ENCODE peak calls at places on chromosomes 1 and 21, in ten cellular contexts. J is stimulated activated CD8-positive, alpha-beta memory T cell treated with anti-CD3 and anti-CD28 coated beads, Interleukin-4, amount 100 ng/mL, for 1 hour; A is neural crest cell; G is NCI-H2171; I is iris pigment epithelial cell; E is activated naive CD4-positive, alpha-beta T cell; K is H54; U is activated CD4-positive, alpha-beta T cell treated with anti-CD3 and anti-CD28 coated beads for 24 hours; P is effector memory CD4-positive, alpha-beta T cell; F is iPS DF 6.9. L is an unnamed sample.

GRCh38 chr1:247528812-247529474 is 7.3 kb downstream of the OR2C3 start:
- DNase-seq in J (no peak), A (no peak), G (no peak), I (no peak), E (no peak), K (no peak), U (no peak), P (no peak), F (no peak), L (no peak)

GRCh38 chr1:29859126-29859525 is 622.8 kb downstream of the PTPRU start:
- DNase-seq in J (no peak), A (no peak), G (no peak), I (no peak), E (no peak), K (no peak), U (no peak), P (no peak), F (no peak), L (no peak)

GRCh38 chr1:200217703-200218102 is 190.2 kb downstream of the NR5A2 start:
- DNase-seq in J (no peak), A (no peak), G (no peak), I (no peak), E (no peak), K (no peak), U (no peak), P (no peak), F (no peak), L (no peak)

GRCh38 chr1:93502561-93502960 is 54.6 kb downstream of the FNBP1L start:
- DNase-seq in J (no peak), A (no peak), G (no peak), I (no peak), E (no peak), K (no peak), U (no peak), P (no peak), F (no peak), L (no peak)

GRCh38 chr1:43853161-43853921 is 80.3 kb upstream of the ARTN start:
- DNase-seq in J (no peak), A (no peak), G (peak), I (peak), E (no peak), K (peak), U (no peak), P (no peak), F (no peak), L (no peak)

GRCh38 chr1:244757091-244757939 is 78.1 kb upstream of the COX20 start:
- DNase-seq in J (no peak), A (no peak), G (no peak), I (peak), E (no peak), K (no peak), U (no peak), P (no peak), F (no peak), L (no peak)

GRCh38 chr21:45917241-45917640 is 64.3 kb upstream of the COL6A1 start:
- DNase-seq in J (no peak), A (no peak), G (no peak), I (no peak), E (no peak), K (no peak), U (no peak), P (no peak), F (no peak), L (no peak)

GRCh38 chr1:209866201-209866600 is 38.4 kb downstream of the UTP25 start:
- DNase-seq in J (no peak), A (no peak), G (no peak), I (no peak), E (no peak), K (no peak), U (no peak), P (no peak), F (no peak), L (no peak)

GRCh38 chr1:101365881-101366280 is 129.1 kb downstream of the S1PR1 start:
- DNase-seq in J (no peak), A (no peak), G (no peak), I (no peak), E (no peak), K (no peak), U (no peak), P (no peak), F (no peak), L (no peak)

GRCh38 chr1:198529414-198529813 is 11.1 kb downstream of the ATP6V1G3 start:
- DNase-seq in J (no peak), A (no peak), G (no peak), I (peak), E (no peak), K (no peak), U (no peak), P (no peak), F (no peak), L (no peak)